ENCODE peak calls at places on chromosomes 3 and 15, in seven cellular contexts. T is vagina, G is uterus, W is stomach, M is transverse colon, C is HCT116, E is Peyer's patch. B is an unnamed sample.

GRCh38 chr15:98850991-98851776 is 156.4 kb downstream of the PGPEP1L start:
- DNase-seq in T (no peak), G (peak), W (peak), M (peak), C (peak), E (peak), B (peak)

GRCh38 chr3:181330257-181330656 is 340.7 kb upstream of the DNAJC19 start:
- DNase-seq in T (no peak), G (no peak), W (no peak), M (no peak), C (no peak), E (no peak), B (no peak)

GRCh38 chr3:112770026-112770626 is 76.5 kb downstream of the CD200R1L start:
- DNase-seq in T (no peak), G (no peak), W (no peak), M (no peak), C (peak), E (no peak), B (no peak)

GRCh38 chr15:73873889-73874511 is 636 bp downstream of the TBC1D21 start:
- DNase-seq in T (no peak), G (no peak), W (peak), M (no peak), C (peak), E (peak), B (no peak)

GRCh38 chr15:45123397-45123796 is 6.3 kb downstream of the DUOXA1 start:
- DNase-seq in T (no peak), G (no peak), W (no peak), M (no peak), C (no peak), E (no peak), B (no peak)

GRCh38 chr3:53938645-53939044 is 47.0 kb upstream of the SELENOK start:
- DNase-seq in T (no peak), G (no peak), W (peak), M (peak), C (peak), E (no peak), B (no peak)

GRCh38 chr3:66012711-66013110 is 26.0 kb downstream of the MAGI1 start:
- DNase-seq in T (no peak), G (no peak), W (no peak), M (no peak), C (no peak), E (no peak), B (no peak)

GRCh38 chr15:81071130-81071529 is 62.9 kb upstream of the CFAP161 start:
- DNase-seq in T (no peak), G (no peak), W (no peak), M (no peak), C (no peak), E (no peak), B (no peak)

GRCh38 chr3:131231710-131232348 is 149.7 kb upstream of the NUDT16 start:
- DNase-seq in T (no peak), G (no peak), W (no peak), M (no peak), C (no peak), E (no peak), B (no peak)

GRCh38 chr3:196111939-196112386 is 30.1 kb upstream of the TFRC start:
- DNase-seq in T (no peak), G (no peak), W (no peak), M (no peak), C (no peak), E (no peak), B (no peak)

GRCh38 chr15:57138260-57138895 is 219.9 kb downstream of the TCF12 start:
- DNase-seq in T (no peak), G (no peak), W (peak), M (peak), C (peak), E (no peak), B (no peak)

GRCh38 chr15:99755692-99756409 is 22.6 kb upstream of the LYSMD4 start:
- DNase-seq in T (no peak), G (peak), W (peak), M (peak), C (peak), E (peak), B (no peak)

GRCh38 chr3:133135303-133135702 is 97.1 kb downstream of the TMEM108 start:
- DNase-seq in T (no peak), G (no peak), W (no peak), M (no peak), C (no peak), E (no peak), B (no peak)

GRCh38 chr15:77266708-77267387 is 153.1 kb downstream of the PEAK1 start:
- DNase-seq in T (no peak), G (no peak), W (no peak), M (no peak), C (peak), E (no peak), B (no peak)

GRCh38 chr3:185631108-185631507 is 45.0 kb downstream of the SENP2 start:
- DNase-seq in T (no peak), G (no peak), W (no peak), M (no peak), C (no peak), E (no peak), B (no peak)

GRCh38 chr15:38758001-38758400 is 193.4 kb upstream of the RASGRP1 start:
- DNase-seq in T (no peak), G (no peak), W (no peak), M (no peak), C (no peak), E (no peak), B (no peak)

GRCh38 chr3:126956866-126957650 is 25.9 kb upstream of the PLXNA1 start:
- DNase-seq in T (no peak), G (no peak), W (no peak), M (no peak), C (no peak), E (no peak), B (no peak)

GRCh38 chr3:110589381-110589780 is 482.2 kb upstream of the NECTIN3 start:
- DNase-seq in T (no peak), G (no peak), W (no peak), M (no peak), C (no peak), E (no peak), B (no peak)

GRCh38 chr3:52346623-52347530 is 30.8 kb downstream of the DNAH1 start:
- DNase-seq in T (no peak), G (no peak), W (no peak), M (no peak), C (no peak), E (no peak), B (no peak)

GRCh38 chr15:77144492-77145070 is 73.7 kb upstream of the TSPAN3 start:
- DNase-seq in T (no peak), G (no peak), W (no peak), M (no peak), C (no peak), E (no peak), B (no peak)

GRCh38 chr15:42670441-42670840 is 66.5 kb downstream of the CDAN1 start:
- DNase-seq in T (no peak), G (no peak), W (no peak), M (no peak), C (no peak), E (no peak), B (no peak)

GRCh38 chr15:59594493-59594942 is 17.1 kb upstream of the GCNT3 start:
- DNase-seq in T (no peak), G (no peak), W (no peak), M (peak), C (no peak), E (no peak), B (no peak)

GRCh38 chr3:15271785-15272381 is 60.5 kb downstream of the SH3BP5 start:
- DNase-seq in T (no peak), G (no peak), W (peak), M (peak), C (no peak), E (peak), B (peak)

GRCh38 chr3:50264964-50265485 is 3.9 kb upstream of the SEMA3B start:
- DNase-seq in T (no peak), G (no peak), W (no peak), M (peak), C (peak), E (no peak), B (no peak)

GRCh38 chr15:101320501-101321052 is 25.5 kb upstream of the SNRPA1 start:
- DNase-seq in T (no peak), G (no peak), W (peak), M (peak), C (no peak), E (no peak), B (peak)

GRCh38 chr3:28745436-28745835 is 396.8 kb upstream of the AZI2 start:
- DNase-seq in T (no peak), G (no peak), W (no peak), M (no peak), C (no peak), E (no peak), B (no peak)

GRCh38 chr3:115428825-115429224 is 194.5 kb upstream of the GAP43 start:
- DNase-seq in T (no peak), G (no peak), W (no peak), M (no peak), C (no peak), E (no peak), B (no peak)

GRCh38 chr3:168197162-168197561 is 101.4 kb upstream of the GOLIM4 start:
- DNase-seq in T (no peak), G (no peak), W (no peak), M (no peak), C (no peak), E (no peak), B (no peak)

GRCh38 chr3:195388380-195388779 is 54.4 kb downstream of the ACAP2 start:
- DNase-seq in T (no peak), G (no peak), W (no peak), M (peak), C (no peak), E (no peak), B (no peak)

GRCh38 chr3:63051920-63052319 is 176.7 kb upstream of the CADPS start:
- DNase-seq in T (no peak), G (no peak), W (no peak), M (peak), C (no peak), E (no peak), B (no peak)

GRCh38 chr3:104279617-104280016 is 1087.1 kb upstream of the ALCAM start:
- DNase-seq in T (no peak), G (no peak), W (no peak), M (no peak), C (no peak), E (no peak), B (no peak)

GRCh38 chr15:87589134-87589533 is 667.4 kb downstream of the NTRK3 start:
- DNase-seq in T (no peak), G (no peak), W (no peak), M (no peak), C (no peak), E (no peak), B (no peak)

GRCh38 chr15:74449066-74449465 is 11.9 kb downstream of the UBL7 start:
- DNase-seq in T (no peak), G (no peak), W (no peak), M (no peak), C (no peak), E (no peak), B (no peak)

GRCh38 chr3:153244961-153245360 is 82.9 kb downstream of the RAP2B start:
- DNase-seq in T (no peak), G (no peak), W (no peak), M (no peak), C (no peak), E (no peak), B (no peak)

GRCh38 chr3:194265996-194266657 is 85.0 kb downstream of the CPN2 start:
- DNase-seq in T (peak), G (no peak), W (peak), M (no peak), C (no peak), E (no peak), B (peak)

GRCh38 chr3:194267744-194268658 is 83.1 kb downstream of the CPN2 start:
- DNase-seq in T (no peak), G (peak), W (no peak), M (peak), C (no peak), E (no peak), B (peak)

GRCh38 chr3:194262345-194263305 is 88.5 kb downstream of the CPN2 start:
- DNase-seq in T (no peak), G (no peak), W (no peak), M (no peak), C (no peak), E (no peak), B (peak)

GRCh38 chr3:194266658-194267005 is 84.5 kb downstream of the CPN2 start:
- DNase-seq in T (peak), G (no peak), W (peak), M (no peak), C (no peak), E (no peak), B (no peak)

GRCh38 chr3:194265505-194265892 is 85.6 kb downstream of the CPN2 start:
- DNase-seq in T (no peak), G (peak), W (peak), M (peak), C (no peak), E (no peak), B (peak)
- TF ChIP-seq CTCF in T (no peak), G (no peak), W (no peak), M (no peak), C (no peak), E (no peak), B (no peak)

GRCh38 chr3:46213201-46213600 is 5.1 kb upstream of the CCR1 start:
- DNase-seq in T (no peak), G (no peak), W (no peak), M (no peak), C (no peak), E (no peak), B (no peak)
- H3K4me3 ChIP-seq in T (no peak), G (no peak), W (no peak), M (no peak), C (no peak), E (no peak), B (no peak)

GRCh38 chr3:49021813-49022720 is at the start of gene NDUFAF3:
- DNase-seq in T (peak), G (peak), W (peak), M (peak), C (peak), E (peak), B (peak)

GRCh38 chr3:49019941-49020334 is 1.6 kb upstream of the DALRD3 start:
- DNase-seq in T (no peak), G (no peak), W (no peak), M (peak), C (no peak), E (no peak), B (no peak)

GRCh38 chr3:49020335-49021212 is 1.3 kb upstream of the NDUFAF3 start:
- DNase-seq in T (no peak), G (peak), W (peak), M (peak), C (no peak), E (peak), B (peak)

GRCh38 chr3:49022751-49023171 is 840 bp downstream of the NDUFAF3 start:
- DNase-seq in T (no peak), G (no peak), W (no peak), M (no peak), C (no peak), E (no peak), B (no peak)

DNA sequence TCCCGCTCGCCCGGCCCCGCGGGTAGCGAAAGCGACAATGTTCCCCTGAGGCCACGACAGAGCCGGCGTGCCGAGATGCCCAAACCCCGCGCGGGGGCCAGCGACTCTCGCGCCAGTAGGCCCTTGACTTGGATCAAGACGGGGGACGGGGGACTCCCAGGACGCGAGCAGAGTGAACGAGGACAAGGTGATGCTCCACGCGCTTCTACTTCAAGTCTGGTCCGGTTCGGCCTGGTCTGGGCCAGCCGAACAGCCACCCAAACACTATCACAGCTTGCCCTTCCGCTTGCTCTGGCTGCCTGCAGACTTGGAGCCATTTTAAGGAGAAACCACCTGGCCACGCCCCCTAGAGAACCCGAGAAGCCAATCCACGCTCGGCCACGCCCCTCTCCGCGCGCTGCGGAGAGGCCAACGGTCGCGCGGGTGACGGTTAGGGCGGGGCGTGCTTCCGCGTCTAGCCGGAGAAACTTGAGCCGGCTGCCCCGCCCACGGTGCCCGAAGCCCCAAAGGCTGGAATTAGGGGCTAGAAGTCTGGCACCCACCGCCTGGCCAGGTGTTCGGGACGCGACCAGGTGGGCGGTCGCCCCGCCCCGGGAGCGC is 608 bp upstream of the NDUFAF3 start:
- DNase-seq in T (peak), G (peak), W (peak), M (peak), C (peak), E (peak), B (peak)
- TF ChIP-seq POLR2A in T (peak), G (peak), W (peak), M (peak), C (peak), E (peak), B (peak)

DNA sequence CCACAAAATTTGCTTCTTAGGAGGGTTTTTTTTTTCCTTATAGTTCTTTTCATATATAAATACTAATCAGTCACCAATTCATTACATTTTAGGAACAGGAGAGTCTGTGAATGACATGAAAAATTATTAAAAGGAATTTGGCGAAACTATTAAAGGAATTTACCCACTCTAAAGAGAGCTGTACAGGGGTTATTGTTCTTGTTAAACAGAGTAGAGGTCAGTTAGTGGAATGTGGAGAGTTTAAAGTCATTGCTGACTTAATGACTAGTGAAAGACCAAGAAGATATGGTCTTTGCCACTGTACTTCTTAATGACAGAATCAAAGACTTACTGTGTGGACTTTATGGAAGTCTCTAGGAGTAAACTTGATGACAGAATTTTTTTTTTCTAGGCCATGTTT is 333.6 kb upstream of the C2CD4B start:
- DNase-seq in T (no peak), G (no peak), W (no peak), M (no peak), C (no peak), E (no peak), B (no peak)
- TF ChIP-seq CTCF in T (no peak), G (no peak), W (no peak), M (no peak), C (no peak), E (no peak), B (no peak)

GRCh38 chr15:36784717-36785116 is 205.3 kb downstream of the CDIN1 start:
- DNase-seq in T (no peak), G (no peak), W (no peak), M (no peak), C (no peak), E (no peak), B (no peak)
- H3K4me3 ChIP-seq in T (no peak), G (no peak), W (no peak), M (no peak), C (no peak), E (no peak), B (no peak)

GRCh38 chr15:90233701-90234518 is at the start of the genes CIB1 and GDPGP1:
- DNase-seq in T (no peak), G (peak), W (peak), M (peak), C (peak), E (peak), B (peak)
- TF ChIP-seq POLR2A in T (peak), G (peak), W (peak), M (peak), C (peak), E (peak), B (no peak)

B was measured in lower leg skin.